ENCODE peak calls at places on chromosomes 12 and 14, in eight cellular contexts. One of them, this sample, is unnamed.

GRCh38 chr14:63893701-63894458 is 41.1 kb downstream of the SYNE2 start:
- DNase-seq in fibroblast of lung: peak
- DNase-seq in IMR-90: peak
- DNase-seq in MM.1S: no peak
- DNase-seq in mesendoderm: peak
- DNase-seq in hepatocyte: peak
- DNase-seq in GM23248: peak
- DNase-seq in mammary epithelial cell: peak
- DNase-seq in this sample: peak

GRCh38 chr14:69323266-69323966 is 63.5 kb downstream of the GALNT16 start:
- DNase-seq in fibroblast of lung: no peak
- DNase-seq in IMR-90: no peak
- DNase-seq in MM.1S: no peak
- DNase-seq in mesendoderm: no peak
- DNase-seq in hepatocyte: no peak
- DNase-seq in GM23248: no peak
- DNase-seq in mammary epithelial cell: no peak
- DNase-seq in this sample: no peak

GRCh38 chr14:69708586-69709169 is 58.3 kb upstream of the SRSF5 start:
- DNase-seq in fibroblast of lung: peak
- DNase-seq in IMR-90: no peak
- DNase-seq in MM.1S: no peak
- DNase-seq in mesendoderm: peak
- DNase-seq in hepatocyte: no peak
- DNase-seq in GM23248: peak
- DNase-seq in mammary epithelial cell: no peak
- DNase-seq in this sample: no peak

GRCh38 chr12:85280138-85280983 is at the start of gene ALX1:
- DNase-seq in fibroblast of lung: peak
- DNase-seq in IMR-90: peak
- DNase-seq in MM.1S: no peak
- DNase-seq in mesendoderm: peak
- DNase-seq in hepatocyte: peak
- DNase-seq in GM23248: peak
- DNase-seq in mammary epithelial cell: peak
- DNase-seq in this sample: no peak

GRCh38 chr14:104182857-104183425 is 44.6 kb downstream of the KIF26A start:
- DNase-seq in fibroblast of lung: no peak
- DNase-seq in IMR-90: no peak
- DNase-seq in MM.1S: no peak
- DNase-seq in mesendoderm: no peak
- DNase-seq in hepatocyte: no peak
- DNase-seq in GM23248: no peak
- DNase-seq in mammary epithelial cell: no peak
- DNase-seq in this sample: no peak

GRCh38 chr12:116196752-116197718 is 80.5 kb downstream of the MED13L start:
- DNase-seq in fibroblast of lung: no peak
- DNase-seq in IMR-90: no peak
- DNase-seq in MM.1S: peak
- DNase-seq in mesendoderm: no peak
- DNase-seq in hepatocyte: peak
- DNase-seq in GM23248: no peak
- DNase-seq in mammary epithelial cell: no peak
- DNase-seq in this sample: no peak

GRCh38 chr14:59630281-59630963 is 53.8 kb upstream of the CCDC175 start:
- DNase-seq in fibroblast of lung: no peak
- DNase-seq in IMR-90: no peak
- DNase-seq in MM.1S: no peak
- DNase-seq in mesendoderm: peak
- DNase-seq in hepatocyte: peak
- DNase-seq in GM23248: peak
- DNase-seq in mammary epithelial cell: peak
- DNase-seq in this sample: peak

GRCh38 chr14:74829238-74829637 is 46.7 kb downstream of the PROX2 start:
- DNase-seq in fibroblast of lung: no peak
- DNase-seq in IMR-90: no peak
- DNase-seq in MM.1S: no peak
- DNase-seq in mesendoderm: no peak
- DNase-seq in hepatocyte: no peak
- DNase-seq in GM23248: peak
- DNase-seq in mammary epithelial cell: no peak
- DNase-seq in this sample: no peak

GRCh38 chr14:35553808-35554207 is 19.8 kb downstream of the INSM2 start:
- DNase-seq in fibroblast of lung: no peak
- DNase-seq in IMR-90: peak
- DNase-seq in MM.1S: no peak
- DNase-seq in mesendoderm: no peak
- DNase-seq in hepatocyte: no peak
- DNase-seq in GM23248: peak
- DNase-seq in mammary epithelial cell: peak
- DNase-seq in this sample: peak

GRCh38 chr12:70365648-70366518 is at the start of gene KCNMB4:
- DNase-seq in fibroblast of lung: peak
- DNase-seq in IMR-90: peak
- DNase-seq in MM.1S: peak
- DNase-seq in mesendoderm: peak
- DNase-seq in hepatocyte: peak
- DNase-seq in GM23248: peak
- DNase-seq in mammary epithelial cell: peak
- DNase-seq in this sample: peak

GRCh38 chr14:77026166-77026929 is 2.2 kb downstream of the IRF2BPL start:
- DNase-seq in fibroblast of lung: peak
- DNase-seq in IMR-90: peak
- DNase-seq in MM.1S: no peak
- DNase-seq in mesendoderm: peak
- DNase-seq in hepatocyte: peak
- DNase-seq in GM23248: peak
- DNase-seq in mammary epithelial cell: peak
- DNase-seq in this sample: peak

GRCh38 chr12:96255077-96255476 is 60.9 kb downstream of the ELK3 start:
- DNase-seq in fibroblast of lung: peak
- DNase-seq in IMR-90: peak
- DNase-seq in MM.1S: no peak
- DNase-seq in mesendoderm: peak
- DNase-seq in hepatocyte: no peak
- DNase-seq in GM23248: peak
- DNase-seq in mammary epithelial cell: no peak
- DNase-seq in this sample: peak

GRCh38 chr12:39902823-39903222 is 203.1 kb downstream of the SLC2A13 start:
- DNase-seq in fibroblast of lung: no peak
- DNase-seq in IMR-90: no peak
- DNase-seq in MM.1S: no peak
- DNase-seq in mesendoderm: no peak
- DNase-seq in hepatocyte: no peak
- DNase-seq in GM23248: peak
- DNase-seq in mammary epithelial cell: peak
- DNase-seq in this sample: no peak

GRCh38 chr14:94227029-94227428 is 52.9 kb downstream of the PPP4R4 start:
- DNase-seq in fibroblast of lung: no peak
- DNase-seq in IMR-90: peak
- DNase-seq in MM.1S: no peak
- DNase-seq in mesendoderm: no peak
- DNase-seq in hepatocyte: no peak
- DNase-seq in GM23248: peak
- DNase-seq in mammary epithelial cell: peak
- DNase-seq in this sample: peak
- H3K4me2 ChIP-seq in fibroblast of lung: no peak
- H3K4me2 ChIP-seq in IMR-90: peak
- H3K4me2 ChIP-seq in MM.1S: no peak
- H3K4me2 ChIP-seq in mesendoderm: no peak
- H3K4me2 ChIP-seq in hepatocyte: no peak
- H3K4me2 ChIP-seq in GM23248: peak
- H3K4me2 ChIP-seq in mammary epithelial cell: no peak
- H3K4me2 ChIP-seq in this sample: no peak

GRCh38 chr12:12476836-12477531 is 85.7 kb downstream of the DUSP16 start:
- DNase-seq in fibroblast of lung: no peak
- DNase-seq in IMR-90: no peak
- DNase-seq in MM.1S: no peak
- DNase-seq in mesendoderm: no peak
- DNase-seq in hepatocyte: no peak
- DNase-seq in GM23248: no peak
- DNase-seq in mammary epithelial cell: no peak
- DNase-seq in this sample: no peak
- H3K4me2 ChIP-seq in fibroblast of lung: no peak
- H3K4me2 ChIP-seq in IMR-90: no peak
- H3K4me2 ChIP-seq in MM.1S: no peak
- H3K4me2 ChIP-seq in mesendoderm: no peak
- H3K4me2 ChIP-seq in hepatocyte: no peak
- H3K4me2 ChIP-seq in GM23248: no peak
- H3K4me2 ChIP-seq in mammary epithelial cell: no peak
- H3K4me2 ChIP-seq in this sample: no peak

GRCh38 chr12:68237523-68238070 is 12.0 kb upstream of the IL26 start:
- DNase-seq in fibroblast of lung: no peak
- DNase-seq in IMR-90: peak
- DNase-seq in MM.1S: no peak
- DNase-seq in mesendoderm: no peak
- DNase-seq in hepatocyte: no peak
- DNase-seq in GM23248: peak
- DNase-seq in mammary epithelial cell: no peak
- DNase-seq in this sample: peak
- H3K4me2 ChIP-seq in fibroblast of lung: no peak
- H3K4me2 ChIP-seq in IMR-90: peak
- H3K4me2 ChIP-seq in MM.1S: peak
- H3K4me2 ChIP-seq in mesendoderm: no peak
- H3K4me2 ChIP-seq in hepatocyte: no peak
- H3K4me2 ChIP-seq in GM23248: peak
- H3K4me2 ChIP-seq in mammary epithelial cell: no peak
- H3K4me2 ChIP-seq in this sample: peak

GRCh38 chr12:50926415-50926814 is 25.9 kb upstream of the HIGD1C start:
- DNase-seq in fibroblast of lung: no peak
- DNase-seq in IMR-90: no peak
- DNase-seq in MM.1S: no peak
- DNase-seq in mesendoderm: no peak
- DNase-seq in hepatocyte: no peak
- DNase-seq in GM23248: no peak
- DNase-seq in mammary epithelial cell: no peak
- DNase-seq in this sample: no peak

GRCh38 chr12:50924131-50924438 is 28.3 kb upstream of the HIGD1C start:
- DNase-seq in fibroblast of lung: no peak
- DNase-seq in IMR-90: no peak
- DNase-seq in MM.1S: no peak
- DNase-seq in mesendoderm: no peak
- DNase-seq in hepatocyte: no peak
- DNase-seq in GM23248: no peak
- DNase-seq in mammary epithelial cell: no peak
- DNase-seq in this sample: peak

GRCh38 chr12:50924439-50925341 is 27.7 kb upstream of the HIGD1C start:
- DNase-seq in fibroblast of lung: peak
- DNase-seq in IMR-90: peak
- DNase-seq in MM.1S: peak
- DNase-seq in mesendoderm: peak
- DNase-seq in hepatocyte: peak
- DNase-seq in GM23248: peak
- DNase-seq in mammary epithelial cell: peak
- DNase-seq in this sample: peak

GRCh38 chr12:50925920-50926319 is 26.4 kb upstream of the HIGD1C start:
- DNase-seq in fibroblast of lung: no peak
- DNase-seq in IMR-90: no peak
- DNase-seq in MM.1S: no peak
- DNase-seq in mesendoderm: no peak
- DNase-seq in hepatocyte: no peak
- DNase-seq in GM23248: no peak
- DNase-seq in mammary epithelial cell: no peak
- DNase-seq in this sample: no peak

GRCh38 chr12:50925342-50925651 is 27.0 kb upstream of the HIGD1C start:
- DNase-seq in fibroblast of lung: no peak
- DNase-seq in IMR-90: no peak
- DNase-seq in MM.1S: no peak
- DNase-seq in mesendoderm: no peak
- DNase-seq in hepatocyte: no peak
- DNase-seq in GM23248: no peak
- DNase-seq in mammary epithelial cell: no peak
- DNase-seq in this sample: no peak
- H3K4me2 ChIP-seq in fibroblast of lung: peak
- H3K4me2 ChIP-seq in IMR-90: peak
- H3K4me2 ChIP-seq in MM.1S: peak
- H3K4me2 ChIP-seq in mesendoderm: no peak
- H3K4me2 ChIP-seq in hepatocyte: peak
- H3K4me2 ChIP-seq in GM23248: peak
- H3K4me2 ChIP-seq in mammary epithelial cell: peak
- H3K4me2 ChIP-seq in this sample: peak

GRCh38 chr12:50971946-50972345 is 19.6 kb downstream of the HIGD1C start:
- DNase-seq in fibroblast of lung: peak
- DNase-seq in IMR-90: peak
- DNase-seq in MM.1S: no peak
- DNase-seq in mesendoderm: no peak
- DNase-seq in hepatocyte: no peak
- DNase-seq in GM23248: peak
- DNase-seq in mammary epithelial cell: no peak
- DNase-seq in this sample: no peak
- H3K4me2 ChIP-seq in fibroblast of lung: no peak
- H3K4me2 ChIP-seq in IMR-90: no peak
- H3K4me2 ChIP-seq in MM.1S: no peak
- H3K4me2 ChIP-seq in mesendoderm: no peak
- H3K4me2 ChIP-seq in hepatocyte: no peak
- H3K4me2 ChIP-seq in GM23248: no peak
- H3K4me2 ChIP-seq in mammary epithelial cell: no peak
- H3K4me2 ChIP-seq in this sample: no peak

This sample was measured in astrocyte.